ENCODE peak calls at places on chromosomes 13 and 19, in ten cellular contexts. One of them, this sample, is unnamed.

GRCh38 chr19:49687566-49688316 is 1.7 kb upstream of the ADM5 start:
- DNase-seq in neural progenitor cell: no peak
- DNase-seq in AG10803: no peak
- DNase-seq in aorta: no peak
- DNase-seq in AG04450: no peak
- DNase-seq in H1: no peak
- DNase-seq in IMR-90: no peak
- DNase-seq in Peyer's patch: no peak
- DNase-seq in astrocyte: no peak
- DNase-seq in psoas muscle: no peak
- DNase-seq in this sample: no peak

GRCh38 chr13:114199961-114200672 is 21.1 kb downstream of the CFAP97D2 start:
- DNase-seq in neural progenitor cell: no peak
- DNase-seq in AG10803: no peak
- DNase-seq in aorta: no peak
- DNase-seq in AG04450: no peak
- DNase-seq in H1: no peak
- DNase-seq in IMR-90: no peak
- DNase-seq in Peyer's patch: no peak
- DNase-seq in astrocyte: no peak
- DNase-seq in psoas muscle: no peak
- DNase-seq in this sample: no peak

GRCh38 chr19:36152061-36152885 is at the start of gene COX7A1:
- DNase-seq in neural progenitor cell: no peak
- DNase-seq in AG10803: peak
- DNase-seq in aorta: peak
- DNase-seq in AG04450: no peak
- DNase-seq in H1: no peak
- DNase-seq in IMR-90: no peak
- DNase-seq in Peyer's patch: peak
- DNase-seq in astrocyte: no peak
- DNase-seq in psoas muscle: peak
- DNase-seq in this sample: no peak

GRCh38 chr19:35373492-35373891 is 2.6 kb downstream of the GPR42 start:
- DNase-seq in neural progenitor cell: no peak
- DNase-seq in AG10803: no peak
- DNase-seq in aorta: no peak
- DNase-seq in AG04450: no peak
- DNase-seq in H1: no peak
- DNase-seq in IMR-90: no peak
- DNase-seq in Peyer's patch: no peak
- DNase-seq in astrocyte: no peak
- DNase-seq in psoas muscle: no peak
- DNase-seq in this sample: no peak

GRCh38 chr13:110830800-110831371 is 84.0 kb downstream of the ANKRD10 start:
- DNase-seq in neural progenitor cell: no peak
- DNase-seq in AG10803: no peak
- DNase-seq in aorta: no peak
- DNase-seq in AG04450: no peak
- DNase-seq in H1: no peak
- DNase-seq in IMR-90: no peak
- DNase-seq in Peyer's patch: no peak
- DNase-seq in astrocyte: no peak
- DNase-seq in psoas muscle: no peak
- DNase-seq in this sample: no peak

GRCh38 chr19:41324921-41325639 is 15.1 kb downstream of the CCDC97 start:
- DNase-seq in neural progenitor cell: peak
- DNase-seq in AG10803: peak
- DNase-seq in aorta: peak
- DNase-seq in AG04450: no peak
- DNase-seq in H1: peak
- DNase-seq in IMR-90: peak
- DNase-seq in Peyer's patch: peak
- DNase-seq in astrocyte: peak
- DNase-seq in psoas muscle: peak
- DNase-seq in this sample: peak

GRCh38 chr19:51689751-51690358 is 3.3 kb upstream of the SPACA6 start:
- DNase-seq in neural progenitor cell: peak
- DNase-seq in AG10803: peak
- DNase-seq in aorta: peak
- DNase-seq in AG04450: no peak
- DNase-seq in H1: peak
- DNase-seq in IMR-90: no peak
- DNase-seq in Peyer's patch: peak
- DNase-seq in astrocyte: no peak
- DNase-seq in psoas muscle: peak
- DNase-seq in this sample: no peak

GRCh38 chr13:78660130-78660857 is 1.3 kb upstream of the OBI1 start:
- DNase-seq in neural progenitor cell: no peak
- DNase-seq in AG10803: peak
- DNase-seq in aorta: no peak
- DNase-seq in AG04450: no peak
- DNase-seq in H1: no peak
- DNase-seq in IMR-90: no peak
- DNase-seq in Peyer's patch: no peak
- DNase-seq in astrocyte: no peak
- DNase-seq in psoas muscle: peak
- DNase-seq in this sample: no peak

GRCh38 chr19:38734176-38734425 is 10.2 kb downstream of the CAPN12 start:
- DNase-seq in neural progenitor cell: no peak
- DNase-seq in AG10803: no peak
- DNase-seq in aorta: no peak
- DNase-seq in AG04450: no peak
- DNase-seq in H1: no peak
- DNase-seq in IMR-90: no peak
- DNase-seq in Peyer's patch: peak
- DNase-seq in astrocyte: no peak
- DNase-seq in psoas muscle: no peak
- DNase-seq in this sample: no peak

GRCh38 chr19:14070268-14071050 is 2.1 kb upstream of the MISP3 start:
- DNase-seq in neural progenitor cell: no peak
- DNase-seq in AG10803: no peak
- DNase-seq in aorta: no peak
- DNase-seq in AG04450: no peak
- DNase-seq in H1: no peak
- DNase-seq in IMR-90: no peak
- DNase-seq in Peyer's patch: peak
- DNase-seq in astrocyte: no peak
- DNase-seq in psoas muscle: no peak
- DNase-seq in this sample: no peak

GRCh38 chr19:14078406-14078805 is 5.8 kb downstream of the MISP3 start:
- DNase-seq in neural progenitor cell: no peak
- DNase-seq in AG10803: no peak
- DNase-seq in aorta: no peak
- DNase-seq in AG04450: no peak
- DNase-seq in H1: no peak
- DNase-seq in IMR-90: peak
- DNase-seq in Peyer's patch: no peak
- DNase-seq in astrocyte: no peak
- DNase-seq in psoas muscle: no peak
- DNase-seq in this sample: no peak

GRCh38 chr19:14072535-14073231 is at the start of gene MISP3:
- DNase-seq in neural progenitor cell: peak
- DNase-seq in AG10803: no peak
- DNase-seq in aorta: no peak
- DNase-seq in AG04450: no peak
- DNase-seq in H1: no peak
- DNase-seq in IMR-90: no peak
- DNase-seq in Peyer's patch: peak
- DNase-seq in astrocyte: peak
- DNase-seq in psoas muscle: peak
- DNase-seq in this sample: no peak

GRCh38 chr19:14073232-14073924 is 792 bp downstream of the MISP3 start:
- DNase-seq in neural progenitor cell: peak
- DNase-seq in AG10803: peak
- DNase-seq in aorta: peak
- DNase-seq in AG04450: no peak
- DNase-seq in H1: peak
- DNase-seq in IMR-90: peak
- DNase-seq in Peyer's patch: peak
- DNase-seq in astrocyte: peak
- DNase-seq in psoas muscle: peak
- DNase-seq in this sample: no peak

DNA sequence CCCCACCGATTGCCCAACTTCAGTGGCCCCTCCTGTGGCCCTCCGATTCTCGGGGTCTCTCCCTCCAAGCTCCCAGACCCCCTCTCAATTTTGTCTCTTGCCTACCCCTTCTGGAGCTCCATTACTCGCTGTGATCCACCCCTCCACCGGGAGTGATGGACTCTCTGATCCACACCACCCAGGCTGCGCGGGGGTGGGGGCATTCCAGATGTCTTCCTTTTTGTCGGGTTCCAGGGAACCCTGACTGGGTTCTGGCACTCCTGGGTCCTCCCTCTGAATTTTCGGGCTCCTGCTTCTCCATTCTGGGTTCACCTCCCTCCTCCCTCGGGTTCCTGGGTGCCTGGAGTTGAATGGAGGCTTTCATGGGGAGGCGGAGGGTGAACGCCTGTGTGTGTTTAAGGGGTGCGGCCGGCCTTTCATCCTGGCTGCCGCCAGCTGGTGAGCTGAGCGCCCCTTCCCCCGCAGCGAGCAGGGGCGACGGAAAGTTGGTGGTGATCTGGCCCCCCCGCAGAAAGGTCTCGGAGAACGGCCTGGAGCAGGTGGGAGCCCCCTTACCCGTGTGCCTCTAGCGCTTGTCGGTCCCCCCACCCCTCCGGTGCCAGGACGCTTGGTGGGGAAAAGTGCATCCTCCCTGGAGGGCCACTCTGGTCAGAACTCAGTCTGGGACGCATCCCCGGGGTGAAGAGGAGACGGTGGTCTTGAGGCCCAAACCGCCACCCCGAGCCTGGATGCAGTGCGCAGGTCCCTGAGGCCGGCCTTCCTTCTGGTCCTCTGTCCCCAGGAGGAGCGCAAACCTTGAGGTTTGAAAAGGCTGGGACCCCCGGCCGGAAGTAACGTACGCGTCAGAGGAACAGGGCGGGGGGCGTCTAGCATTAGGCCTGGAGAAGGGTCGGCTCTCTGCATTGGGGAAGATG is 1.6 kb downstream of the MISP3 start:
- DNase-seq in neural progenitor cell: no peak
- DNase-seq in AG10803: no peak
- DNase-seq in aorta: no peak
- DNase-seq in AG04450: no peak
- DNase-seq in H1: peak
- DNase-seq in IMR-90: peak
- DNase-seq in Peyer's patch: peak
- DNase-seq in astrocyte: no peak
- DNase-seq in psoas muscle: no peak
- DNase-seq in this sample: no peak
- H3K4me3 ChIP-seq in neural progenitor cell: peak
- H3K4me3 ChIP-seq in AG10803: peak
- H3K4me3 ChIP-seq in aorta: peak
- H3K4me3 ChIP-seq in AG04450: peak
- H3K4me3 ChIP-seq in H1: peak
- H3K4me3 ChIP-seq in IMR-90: peak
- H3K4me3 ChIP-seq in Peyer's patch: peak
- H3K4me3 ChIP-seq in astrocyte: peak
- H3K4me3 ChIP-seq in psoas muscle: peak
- H3K4me3 ChIP-seq in this sample: peak

DNA sequence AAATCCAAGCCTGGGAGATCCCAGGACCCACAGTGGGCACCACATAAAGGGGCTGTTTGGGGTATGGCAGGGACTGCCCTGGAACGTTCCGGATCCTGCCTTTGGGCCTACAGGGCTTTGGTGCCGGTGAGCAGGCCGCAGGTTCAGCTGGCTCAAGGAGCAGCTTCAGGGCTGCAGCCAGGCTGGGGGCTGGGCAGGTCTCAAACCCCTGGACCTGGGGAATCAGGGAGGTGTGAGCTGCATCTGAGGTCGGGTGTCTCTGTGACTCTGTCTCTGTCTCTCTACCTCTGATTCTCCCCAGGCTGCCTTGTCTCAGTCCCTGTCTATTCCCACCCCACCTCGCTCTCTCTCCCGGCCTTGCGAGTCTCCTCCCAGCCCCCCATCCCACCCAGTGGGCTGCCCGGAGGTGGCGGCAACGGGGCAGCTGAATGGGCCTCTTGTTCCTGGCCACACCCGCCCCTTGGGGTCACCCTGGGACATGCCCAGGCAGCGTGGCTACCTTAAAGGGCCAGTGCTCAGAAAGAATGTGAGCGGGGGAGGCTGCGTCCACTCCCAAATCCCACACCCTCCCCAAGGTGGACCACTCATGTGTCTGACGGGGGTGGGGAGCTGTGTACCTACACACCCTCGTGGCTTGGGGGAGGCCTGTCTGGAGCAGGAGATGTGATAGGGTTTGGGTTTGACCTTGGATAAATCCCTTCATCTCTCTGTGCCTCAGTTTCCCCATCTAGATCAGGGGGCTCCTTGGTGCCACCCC is 31.1 kb downstream of the NFIC start:
- DNase-seq in neural progenitor cell: peak
- DNase-seq in AG10803: no peak
- DNase-seq in aorta: no peak
- DNase-seq in AG04450: no peak
- DNase-seq in H1: peak
- DNase-seq in IMR-90: no peak
- DNase-seq in Peyer's patch: no peak
- DNase-seq in astrocyte: no peak
- DNase-seq in psoas muscle: peak
- DNase-seq in this sample: no peak
- H3K4me3 ChIP-seq in neural progenitor cell: no peak
- H3K4me3 ChIP-seq in AG10803: no peak
- H3K4me3 ChIP-seq in aorta: no peak
- H3K4me3 ChIP-seq in AG04450: no peak
- H3K4me3 ChIP-seq in H1: no peak
- H3K4me3 ChIP-seq in IMR-90: no peak
- H3K4me3 ChIP-seq in Peyer's patch: no peak
- H3K4me3 ChIP-seq in astrocyte: no peak
- H3K4me3 ChIP-seq in psoas muscle: peak
- H3K4me3 ChIP-seq in this sample: no peak

GRCh38 chr19:2290441-2291184 is 8.6 kb upstream of the PEAK3 start:
- DNase-seq in neural progenitor cell: peak
- DNase-seq in AG10803: no peak
- DNase-seq in aorta: no peak
- DNase-seq in AG04450: no peak
- DNase-seq in H1: peak
- DNase-seq in IMR-90: no peak
- DNase-seq in Peyer's patch: no peak
- DNase-seq in astrocyte: no peak
- DNase-seq in psoas muscle: no peak
- DNase-seq in this sample: no peak
- H3K4me3 ChIP-seq in neural progenitor cell: peak
- H3K4me3 ChIP-seq in AG10803: no peak
- H3K4me3 ChIP-seq in aorta: no peak
- H3K4me3 ChIP-seq in AG04450: no peak
- H3K4me3 ChIP-seq in H1: peak
- H3K4me3 ChIP-seq in IMR-90: no peak
- H3K4me3 ChIP-seq in Peyer's patch: peak
- H3K4me3 ChIP-seq in astrocyte: no peak
- H3K4me3 ChIP-seq in psoas muscle: peak
- H3K4me3 ChIP-seq in this sample: no peak

DNA sequence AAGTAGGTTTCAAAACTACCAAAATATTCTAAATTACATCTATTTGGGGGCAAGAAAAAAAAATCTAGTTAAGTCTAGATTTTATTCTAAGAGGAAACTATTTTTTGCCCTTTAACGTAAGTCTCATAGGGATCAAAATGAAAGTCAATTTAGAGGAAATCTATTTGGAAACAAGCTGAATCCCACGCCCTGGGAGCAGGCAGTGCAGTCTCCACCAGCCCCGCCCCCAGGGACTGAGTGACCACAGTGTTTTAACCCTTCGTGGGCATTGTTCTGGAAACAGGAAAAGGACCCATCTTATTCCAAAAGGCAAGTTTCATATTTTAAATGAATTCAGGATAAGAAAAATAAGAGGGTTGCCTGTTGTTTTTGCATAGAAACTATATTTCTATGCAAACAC is 209.7 kb downstream of the SPRY2 start:
- DNase-seq in neural progenitor cell: peak
- DNase-seq in AG10803: peak
- DNase-seq in aorta: peak
- DNase-seq in AG04450: no peak
- DNase-seq in H1: no peak
- DNase-seq in IMR-90: peak
- DNase-seq in Peyer's patch: peak
- DNase-seq in astrocyte: peak
- DNase-seq in psoas muscle: peak
- DNase-seq in this sample: no peak
- H3K4me3 ChIP-seq in neural progenitor cell: peak
- H3K4me3 ChIP-seq in AG10803: peak
- H3K4me3 ChIP-seq in aorta: no peak
- H3K4me3 ChIP-seq in AG04450: peak
- H3K4me3 ChIP-seq in H1: no peak
- H3K4me3 ChIP-seq in IMR-90: peak
- H3K4me3 ChIP-seq in Peyer's patch: no peak
- H3K4me3 ChIP-seq in astrocyte: peak
- H3K4me3 ChIP-seq in psoas muscle: peak
- H3K4me3 ChIP-seq in this sample: peak

This sample was measured in skeletal muscle cell.